ENCODE peak calls at places on chromosomes 12 and 14, in four cellular contexts. One of them, this sample, is unnamed.

GRCh38 chr14:29930283-29930682 is 2.6 kb upstream of the PRKD1 start:
- DNase-seq in body of pancreas: no peak
- DNase-seq in SIG-M5: no peak
- DNase-seq in GM10248: no peak
- DNase-seq in this sample: no peak

GRCh38 chr12:7937867-7938506 is 2.0 kb upstream of the SLC2A3 start:
- DNase-seq in body of pancreas: no peak
- DNase-seq in SIG-M5: no peak
- DNase-seq in GM10248: peak
- DNase-seq in this sample: no peak

GRCh38 chr14:105490318-105490571 is 801 bp upstream of the TEDC1 start:
- DNase-seq in body of pancreas: peak
- DNase-seq in SIG-M5: no peak
- DNase-seq in GM10248: no peak
- DNase-seq in this sample: no peak

GRCh38 chr12:120235369-120236123 is 30.0 kb downstream of the PXN start:
- DNase-seq in body of pancreas: no peak
- DNase-seq in SIG-M5: no peak
- DNase-seq in GM10248: no peak
- DNase-seq in this sample: no peak

GRCh38 chr14:52678591-52678990 is 16.8 kb downstream of the ERO1A start:
- DNase-seq in body of pancreas: no peak
- DNase-seq in SIG-M5: no peak
- DNase-seq in GM10248: no peak
- DNase-seq in this sample: no peak

GRCh38 chr14:29892327-29892726 is 35.3 kb downstream of the PRKD1 start:
- DNase-seq in body of pancreas: no peak
- DNase-seq in SIG-M5: no peak
- DNase-seq in GM10248: no peak
- DNase-seq in this sample: no peak

GRCh38 chr14:71852201-71852600 is 80.0 kb upstream of the RGS6 start:
- DNase-seq in body of pancreas: no peak
- DNase-seq in SIG-M5: peak
- DNase-seq in GM10248: no peak
- DNase-seq in this sample: peak

GRCh38 chr12:94560416-94561221 is 89.7 kb downstream of the TMCC3 start:
- DNase-seq in body of pancreas: no peak
- DNase-seq in SIG-M5: no peak
- DNase-seq in GM10248: peak
- DNase-seq in this sample: no peak

GRCh38 chr12:14384783-14385638 is 19.5 kb downstream of the ATF7IP start:
- DNase-seq in body of pancreas: peak
- DNase-seq in SIG-M5: no peak
- DNase-seq in GM10248: peak
- DNase-seq in this sample: peak

GRCh38 chr14:64628940-64629403 is 75.3 kb upstream of the PLEKHG3 start:
- DNase-seq in body of pancreas: no peak
- DNase-seq in SIG-M5: no peak
- DNase-seq in GM10248: no peak
- DNase-seq in this sample: no peak

GRCh38 chr12:108612788-108613282 is 15.0 kb upstream of the TMEM119 start:
- DNase-seq in body of pancreas: no peak
- DNase-seq in SIG-M5: no peak
- DNase-seq in GM10248: no peak
- DNase-seq in this sample: no peak

GRCh38 chr12:93019240-93019910 is 90.3 kb upstream of the EEA1 start:
- DNase-seq in body of pancreas: no peak
- DNase-seq in SIG-M5: no peak
- DNase-seq in GM10248: no peak
- DNase-seq in this sample: no peak